ENCODE peak calls at places on chromosomes 1 and 21, in six cellular contexts. A is progenitor cell of endocrine pancreas, E is spleen, K is cardiac fibroblast, I is neural progenitor cell, B is osteocyte. C is an unnamed sample.

GRCh38 chr1:93614550-93615200 is 67.0 kb downstream of the BCAR3 start:
- DNase-seq in A (no peak), E (no peak), K (no peak), I (no peak), B (no peak), C (no peak)

GRCh38 chr1:206951318-206952105 is 5.2 kb upstream of the PIGR start:
- DNase-seq in A (no peak), E (no peak), K (no peak), I (no peak), B (no peak), C (no peak)

GRCh38 chr1:41891403-41891896 is 27.3 kb downstream of the HIVEP3 start:
- DNase-seq in A (no peak), E (no peak), K (peak), I (peak), B (no peak), C (no peak)

GRCh38 chr21:30990514-30991304 is 47.6 kb downstream of the KRTAP19-8 start:
- DNase-seq in A (no peak), E (no peak), K (no peak), I (peak), B (no peak), C (no peak)

GRCh38 chr1:2210786-2211185 is 16.2 kb upstream of the FAAP20 start:
- DNase-seq in A (no peak), E (peak), K (no peak), I (peak), B (no peak), C (no peak)

GRCh38 chr21:19607983-19608668 is 1204.5 kb upstream of the TMPRSS15 start:
- DNase-seq in A (no peak), E (no peak), K (peak), I (peak), B (no peak), C (no peak)

GRCh38 chr1:24714859-24715520 is 30.3 kb upstream of the CLIC4 start:
- DNase-seq in A (no peak), E (no peak), K (peak), I (no peak), B (no peak), C (no peak)

GRCh38 chr1:159009704-159010361 is at the start of gene IFI16:
- DNase-seq in A (no peak), E (no peak), K (peak), I (no peak), B (no peak), C (no peak)

GRCh38 chr1:228540161-228540917 is 53.2 kb downstream of the RNF187 start:
- DNase-seq in A (no peak), E (peak), K (no peak), I (no peak), B (no peak), C (no peak)

GRCh38 chr1:198651685-198652400 is 13.0 kb downstream of the PTPRC start:
- DNase-seq in A (no peak), E (no peak), K (no peak), I (no peak), B (no peak), C (no peak)

GRCh38 chr1:29557066-29557465 is 320.7 kb downstream of the PTPRU start:
- DNase-seq in A (no peak), E (no peak), K (no peak), I (no peak), B (no peak), C (no peak)

GRCh38 chr1:195721210-195721971 is 886.8 kb downstream of the KCNT2 start:
- DNase-seq in A (no peak), E (no peak), K (no peak), I (no peak), B (no peak), C (no peak)

GRCh38 chr1:54927475-54928240 is 40.7 kb upstream of the DHCR24 start:
- DNase-seq in A (no peak), E (no peak), K (peak), I (no peak), B (no peak), C (no peak)

GRCh38 chr1:197675475-197676324 is 99.6 kb downstream of the DENND1B start:
- DNase-seq in A (no peak), E (no peak), K (peak), I (peak), B (no peak), C (no peak)

GRCh38 chr1:222634180-222635013 is 16.5 kb downstream of the MIA3 start:
- DNase-seq in A (peak), E (no peak), K (peak), I (peak), B (no peak), C (no peak)

GRCh38 chr1:36876990-36877389 is 157.3 kb downstream of the GRIK3 start:
- DNase-seq in A (no peak), E (no peak), K (no peak), I (no peak), B (peak), C (no peak)

GRCh38 chr1:230456478-230456877 is 30.3 kb upstream of the PGBD5 start:
- DNase-seq in A (no peak), E (no peak), K (no peak), I (no peak), B (no peak), C (no peak)

GRCh38 chr1:9792156-9793042 is 31.4 kb downstream of the CLSTN1 start:
- DNase-seq in A (no peak), E (no peak), K (peak), I (no peak), B (no peak), C (no peak)

GRCh38 chr21:28704746-28705145 is 287.9 kb downstream of the LTN1 start:
- DNase-seq in A (no peak), E (no peak), K (peak), I (no peak), B (no peak), C (no peak)

GRCh38 chr1:84361796-84362195 is 36.5 kb upstream of the DNASE2B start:
- DNase-seq in A (no peak), E (no peak), K (no peak), I (no peak), B (no peak), C (no peak)

GRCh38 chr1:234722904-234723588 is 113.1 kb upstream of the IRF2BP2 start:
- DNase-seq in A (no peak), E (peak), K (peak), I (no peak), B (no peak), C (no peak)

GRCh38 chr21:45069711-45070110 is 4.7 kb upstream of the ADARB1 start:
- DNase-seq in A (no peak), E (no peak), K (no peak), I (no peak), B (no peak), C (no peak)

GRCh38 chr1:181551249-181551648 is 67.9 kb downstream of the CACNA1E start:
- DNase-seq in A (no peak), E (no peak), K (no peak), I (peak), B (no peak), C (no peak)

GRCh38 chr1:76433528-76433927 is 359.0 kb downstream of the ST6GALNAC3 start:
- DNase-seq in A (no peak), E (no peak), K (peak), I (no peak), B (no peak), C (no peak)

GRCh38 chr1:165137551-165138316 is 218.8 kb downstream of the LMX1A start:
- DNase-seq in A (no peak), E (no peak), K (no peak), I (no peak), B (no peak), C (no peak)

GRCh38 chr1:62180649-62181048 is 14.0 kb upstream of the L1TD1 start:
- DNase-seq in A (no peak), E (no peak), K (no peak), I (no peak), B (no peak), C (no peak)

GRCh38 chr1:221035680-221036153 is 156.5 kb downstream of the HLX start:
- DNase-seq in A (no peak), E (no peak), K (peak), I (no peak), B (no peak), C (no peak)

GRCh38 chr1:170461762-170462384 is 70.1 kb upstream of the GORAB start:
- DNase-seq in A (no peak), E (no peak), K (peak), I (no peak), B (no peak), C (no peak)

DNA sequence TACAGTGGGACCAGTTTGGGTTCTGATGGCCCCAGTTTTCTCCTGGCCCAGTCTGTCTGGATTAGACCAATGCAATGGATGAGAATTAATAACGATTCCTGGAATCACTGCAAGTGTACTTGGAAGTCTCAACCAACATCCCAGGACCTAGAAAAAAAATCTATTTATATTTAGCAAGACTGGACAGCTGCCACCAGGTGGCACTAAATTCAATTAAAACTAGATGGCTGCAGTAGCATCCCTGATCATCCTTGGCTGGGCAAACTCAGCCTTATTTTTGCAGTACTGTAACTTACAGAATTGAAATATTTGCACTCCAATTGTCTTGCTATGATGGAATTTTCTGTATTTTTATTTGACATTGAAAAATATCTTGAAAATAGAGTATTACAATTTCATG is 165.7 kb downstream of the NCAM2 start:
- DNase-seq in A (peak), E (no peak), K (peak), I (peak), B (no peak), C (peak)
- TF ChIP-seq CTCF in A (peak), E (peak), K (peak), I (peak), B (peak), C (peak)

DNA sequence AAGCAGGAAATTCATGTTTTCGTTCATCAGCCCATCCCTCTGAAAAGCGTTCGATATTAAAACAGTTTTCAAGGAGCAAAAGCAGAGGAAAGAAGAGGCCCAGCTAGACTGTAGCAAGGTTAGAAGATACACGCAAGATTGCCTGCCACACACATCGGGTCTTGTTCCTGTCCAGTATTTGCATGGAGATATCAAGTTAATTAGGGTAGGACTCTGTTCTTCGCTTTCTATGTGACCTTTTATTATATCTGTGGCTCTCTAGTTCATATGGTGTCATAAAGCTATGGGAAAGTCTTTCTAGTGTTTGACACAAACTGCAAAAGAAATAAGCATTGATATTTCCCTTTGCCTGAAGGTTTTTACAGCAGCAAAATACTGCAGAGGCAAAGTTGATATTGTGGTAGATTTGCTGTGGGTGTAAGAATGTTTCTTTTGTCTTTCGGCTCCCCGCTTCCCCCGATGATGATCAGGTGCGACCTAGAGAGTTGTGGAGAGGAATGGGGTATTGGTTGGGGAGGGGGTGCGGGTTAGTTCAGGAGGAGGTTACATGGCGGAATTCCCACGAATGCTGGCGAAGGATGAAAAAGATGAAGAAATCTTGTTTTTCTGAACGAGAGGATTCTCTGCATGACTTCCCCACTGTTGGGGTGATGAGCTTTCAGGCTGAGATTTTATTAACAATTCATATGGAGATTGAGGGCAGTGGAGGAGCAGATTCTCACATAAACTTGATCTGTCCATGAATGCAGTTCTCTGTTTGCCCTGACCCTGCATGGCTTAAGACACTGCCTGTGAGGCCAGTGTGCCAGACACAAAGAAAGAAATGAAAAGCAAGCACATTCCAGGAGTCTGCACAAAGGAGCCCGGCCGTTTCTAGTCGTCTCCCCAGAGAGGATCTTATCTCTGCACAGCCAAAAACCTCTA is 550.1 kb downstream of the USP25 start:
- DNase-seq in A (no peak), E (no peak), K (peak), I (peak), B (no peak), C (no peak)
- TF ChIP-seq CTCF in A (no peak), E (no peak), K (no peak), I (no peak), B (no peak), C (no peak)

GRCh38 chr1:193335797-193336428 is 149.5 kb upstream of the B3GALT2 start:
- DNase-seq in A (no peak), E (no peak), K (peak), I (no peak), B (no peak), C (no peak)

GRCh38 chr1:193342811-193343210 is 156.4 kb upstream of the B3GALT2 start:
- DNase-seq in A (no peak), E (no peak), K (no peak), I (no peak), B (no peak), C (no peak)

GRCh38 chr1:193333166-193333565 is 146.8 kb upstream of the B3GALT2 start:
- DNase-seq in A (no peak), E (no peak), K (no peak), I (no peak), B (no peak), C (no peak)

GRCh38 chr1:193339396-193339795 is 153.0 kb upstream of the B3GALT2 start:
- DNase-seq in A (no peak), E (no peak), K (no peak), I (no peak), B (no peak), C (no peak)

GRCh38 chr1:193338194-193338593 is 151.8 kb upstream of the B3GALT2 start:
- DNase-seq in A (no peak), E (no peak), K (peak), I (no peak), B (no peak), C (no peak)
- TF ChIP-seq CTCF in A (no peak), E (no peak), K (peak), I (no peak), B (peak), C (no peak)

DNA sequence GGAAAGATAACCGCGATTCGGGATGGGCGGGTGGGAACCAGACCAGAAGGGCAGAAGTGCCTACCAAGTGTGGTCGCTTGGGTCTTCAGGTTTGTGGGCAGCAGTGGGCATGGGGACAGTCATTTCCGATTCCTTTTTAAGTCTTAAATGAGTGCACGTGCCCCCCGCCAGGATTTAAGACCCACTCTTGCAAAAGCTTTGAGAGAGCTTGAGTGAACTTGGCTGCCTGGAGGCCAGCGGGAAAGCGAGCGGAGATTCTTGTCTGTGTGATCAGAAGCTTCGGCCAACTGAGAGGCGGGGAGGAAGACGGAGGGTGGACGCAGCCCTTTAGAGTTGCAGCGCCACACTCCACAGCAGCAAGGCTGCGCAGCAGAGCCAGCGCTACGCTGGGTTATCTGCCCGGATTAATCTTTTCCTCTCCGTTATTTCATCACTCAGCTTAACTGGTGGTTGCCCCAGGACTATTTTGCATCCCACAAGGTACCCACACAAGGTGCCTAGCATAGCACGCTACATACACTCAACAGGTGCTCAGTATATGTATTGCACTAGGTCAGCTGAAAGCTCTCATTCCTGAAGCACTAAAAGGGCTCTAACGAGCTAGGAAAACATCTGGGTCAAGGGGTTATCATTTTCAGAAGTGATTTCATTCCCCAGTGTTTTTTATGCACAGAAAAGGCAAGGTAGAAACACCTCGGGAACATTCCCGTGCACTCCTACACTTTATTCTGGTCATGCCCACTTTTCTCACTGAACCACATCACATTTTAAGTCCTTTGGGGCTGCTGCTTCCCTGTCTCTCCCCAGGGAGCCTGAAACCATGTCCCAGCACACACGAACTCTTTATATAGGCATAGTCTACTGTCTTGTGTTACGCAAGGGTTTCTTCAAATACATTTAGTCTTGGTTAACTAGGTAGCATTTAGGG is 1.5 kb upstream of the BATF3 start:
- DNase-seq in A (no peak), E (peak), K (peak), I (peak), B (peak), C (peak)
- TF ChIP-seq CTCF in A (no peak), E (no peak), K (no peak), I (no peak), B (peak), C (no peak)

GRCh38 chr1:114219247-114219872 is 65.7 kb upstream of the SYT6 start:
- DNase-seq in A (no peak), E (no peak), K (peak), I (peak), B (no peak), C (no peak)
- TF ChIP-seq CTCF in A (peak), E (no peak), K (peak), I (peak), B (peak), C (no peak)